ENCODE peak calls at places on chromosomes 3 and 15, in eight cellular contexts. P is HTR-8/SVneo, L is small intestine, G is SW480, F is ELR, E is fibroblast of mammary gland, X is SJSA1, T is NCI-H2081. Y is an unnamed sample.

GRCh38 chr3:187742351-187743171 is 2.7 kb downstream of the BCL6 start:
- DNase-seq in L (peak), T (no peak), G (no peak), X (no peak), F (peak), E (peak), P (no peak), Y (no peak)

GRCh38 chr3:181868576-181868975 is 156.9 kb downstream of the SOX2 start:
- DNase-seq in G (no peak), X (no peak), P (no peak), F (no peak), T (peak), E (no peak), L (no peak), Y (no peak)

GRCh38 chr3:127304121-127304744 is 16.4 kb upstream of the PRR20G start:
- DNase-seq in X (no peak), G (peak), P (no peak), E (no peak), T (peak), F (no peak), L (peak), Y (no peak)

GRCh38 chr15:32706704-32707103 is 11.1 kb upstream of the GREM1 start:
- DNase-seq in F (peak), G (peak), L (peak), X (no peak), T (no peak), E (peak), P (peak), Y (no peak)

GRCh38 chr15:64930778-64931240 is 19.1 kb downstream of the ANKDD1A start:
- DNase-seq in X (no peak), F (peak), G (no peak), T (no peak), P (peak), L (no peak), E (peak), Y (no peak)

GRCh38 chr15:59131456-59131855 is 26.5 kb downstream of the CCNB2 start:
- DNase-seq in P (no peak), T (no peak), F (no peak), X (no peak), L (no peak), G (no peak), E (no peak), Y (no peak)

GRCh38 chr15:74758736-74759135 is 10.1 kb downstream of the CYP1A2 start:
- DNase-seq in G (no peak), X (no peak), F (no peak), E (no peak), L (no peak), P (no peak), T (no peak), Y (no peak)

GRCh38 chr3:174334111-174334510 is 525.0 kb upstream of the NAALADL2 start:
- DNase-seq in F (no peak), T (no peak), P (no peak), L (no peak), G (no peak), E (no peak), X (no peak), Y (no peak)

GRCh38 chr15:64209680-64210334 is 47.0 kb upstream of the PPIB start:
- DNase-seq in P (peak), G (peak), F (peak), E (peak), X (peak), T (peak), L (peak), Y (no peak)

GRCh38 chr15:99683000-99683670 is 50.1 kb downstream of the LYSMD4 start:
- DNase-seq in X (no peak), E (peak), P (no peak), L (no peak), F (no peak), G (no peak), T (no peak), Y (no peak)

GRCh38 chr3:186427627-186428026 is 65.6 kb upstream of the DGKG start:
- DNase-seq in P (no peak), L (no peak), E (no peak), T (no peak), X (no peak), G (no peak), F (no peak), Y (no peak)

GRCh38 chr15:77759896-77760592 is 127.3 kb upstream of the LINGO1 start:
- DNase-seq in T (no peak), P (no peak), E (no peak), L (no peak), F (no peak), G (no peak), X (no peak), Y (no peak)

GRCh38 chr3:20022954-20023644 is 11.0 kb upstream of the PP2D1 start:
- DNase-seq in G (no peak), P (no peak), L (no peak), E (no peak), T (no peak), F (no peak), X (no peak), Y (no peak)

GRCh38 chr3:134922866-134923265 is 127.8 kb downstream of the EPHB1 start:
- DNase-seq in F (no peak), X (no peak), E (no peak), P (no peak), L (no peak), T (no peak), G (no peak), Y (no peak)

Y was measured in right atrium auricular region.